ENCODE peak calls at places on chromosomes 5 and 9, in four cellular contexts. P is A549, S is HepG2, K is HCT116. Y is an unnamed sample.

GRCh38 chr5:75614165-75614564 is 2.9 kb downstream of the ANKDD1B start:
- DNase-seq in S (no peak), K (no peak), P (no peak), Y (no peak)

GRCh38 chr5:150317048-150318003 is 14.6 kb upstream of the ARSI start:
- DNase-seq in P (peak), K (peak), S (peak), Y (peak)

GRCh38 chr9:114396558-114397218 is 8.9 kb upstream of the AKNA start:
- DNase-seq in P (no peak), S (peak), K (peak), Y (no peak)

GRCh38 chr9:121838757-121839669 is 187.6 kb downstream of the DAB2IP start:
- DNase-seq in P (no peak), S (no peak), K (no peak), Y (no peak)

GRCh38 chr5:163506726-163507125 is 1.3 kb downstream of the MAT2B start:
- DNase-seq in K (no peak), S (no peak), P (no peak), Y (peak)

GRCh38 chr9:21559402-21560280 is 77.5 kb upstream of the IFNE start:
- DNase-seq in S (no peak), K (no peak), P (peak), Y (no peak)

GRCh38 chr5:97085126-97085786 is 57.2 kb downstream of the LIX1 start:
- DNase-seq in K (no peak), P (no peak), S (no peak), Y (no peak)

GRCh38 chr5:115963566-115963965 is 1.3 kb downstream of the LVRN start:
- DNase-seq in S (no peak), K (no peak), P (no peak), Y (no peak)

GRCh38 chr9:125485471-125485870 is 221.5 kb downstream of the MAPKAP1 start:
- DNase-seq in P (no peak), S (no peak), K (no peak), Y (no peak)

GRCh38 chr9:76101472-76101871 is 211.0 kb downstream of the PCSK5 start:
- DNase-seq in S (no peak), P (no peak), K (no peak), Y (no peak)

GRCh38 chr5:68424799-68425537 is 209.4 kb downstream of the PIK3R1 start:
- DNase-seq in P (no peak), K (peak), S (no peak), Y (peak)

GRCh38 chr5:172719211-172719610 is 51.8 kb downstream of the DUSP1 start:
- DNase-seq in S (no peak), P (no peak), K (no peak), Y (no peak)

GRCh38 chr9:124079176-124079925 is 67.8 kb downstream of the LHX2 start:
- DNase-seq in K (no peak), S (peak), P (no peak), Y (no peak)

GRCh38 chr5:10934789-10935355 is 173.8 kb upstream of the DAP start:
- DNase-seq in S (no peak), P (no peak), K (no peak), Y (no peak)

GRCh38 chr5:42851441-42851840 is 39.7 kb upstream of the SELENOP start:
- DNase-seq in S (no peak), K (no peak), P (no peak), Y (no peak)

GRCh38 chr9:14391620-14392019 is 77.7 kb upstream of the NFIB start:
- DNase-seq in K (no peak), P (no peak), S (no peak), Y (no peak)

GRCh38 chr9:110199643-110200042 is 8.3 kb downstream of the C9orf152 start:
- DNase-seq in P (no peak), K (no peak), S (no peak), Y (no peak)

DNA sequence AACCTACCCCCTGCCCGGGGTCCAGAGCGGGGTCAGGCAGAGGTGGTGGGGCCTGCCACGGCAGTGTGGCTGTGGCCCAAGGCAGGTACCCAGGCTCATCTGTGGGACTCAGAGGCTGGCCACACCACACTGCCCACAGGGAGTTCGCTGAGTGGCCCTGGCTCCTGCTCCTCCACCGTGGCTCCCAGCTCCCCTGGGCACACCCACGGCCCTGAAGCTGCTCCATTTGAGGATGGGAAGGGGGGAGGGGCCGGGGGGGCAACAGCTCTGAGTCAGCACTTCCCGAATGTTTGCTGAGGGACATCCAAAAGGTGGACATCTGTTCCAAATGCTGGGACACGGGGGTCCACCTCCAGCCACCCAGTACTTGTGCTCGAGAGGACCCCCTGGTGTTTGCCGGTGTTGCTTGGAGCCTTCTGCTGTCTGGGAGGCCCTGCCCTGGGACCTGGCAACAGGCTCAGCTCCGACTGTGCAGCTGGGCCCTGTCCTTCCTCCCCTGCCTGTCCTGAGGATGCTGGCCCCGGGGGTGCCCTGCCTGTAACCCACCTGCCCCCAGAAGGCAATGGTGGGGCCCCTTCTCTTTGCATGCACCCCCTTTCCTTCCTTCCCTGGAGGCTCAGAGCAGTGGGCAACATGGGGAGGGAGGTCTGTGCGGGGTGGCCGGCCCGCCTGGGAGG is 2.5 kb upstream of the NRARP start:
- DNase-seq in K (no peak), P (no peak), S (no peak), Y (no peak)
- TF ChIP-seq CTCF in K (no peak), P (no peak), S (peak), Y (no peak)

DNA sequence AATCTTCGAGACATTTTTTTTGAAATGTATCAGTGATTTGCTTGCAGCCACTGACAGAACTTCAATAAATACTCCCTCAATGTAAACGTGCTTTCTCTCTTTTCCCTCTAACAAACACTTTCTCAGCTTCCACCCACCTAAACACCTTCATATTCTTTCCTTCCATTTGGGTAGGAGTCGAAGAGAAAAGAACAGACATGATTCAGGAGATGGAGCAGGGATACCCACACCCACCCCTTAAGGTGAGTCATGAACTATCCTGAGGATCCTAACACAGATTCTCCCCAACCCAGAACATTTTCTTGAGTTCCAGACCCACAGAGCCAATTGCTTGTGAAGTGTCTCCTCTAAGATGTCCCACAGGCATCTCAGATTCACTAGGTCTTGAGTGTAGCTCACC is 488.8 kb downstream of the CDK5RAP2 start:
- DNase-seq in K (no peak), P (no peak), S (no peak), Y (no peak)
- TF ChIP-seq POLR2A in K (no peak), P (no peak), S (no peak), Y (no peak)

GRCh38 chr5:16061163-16061562 is 118.4 kb downstream of the MARCHF11 start:
- DNase-seq in K (no peak), S (no peak), P (no peak), Y (no peak)

DNA sequence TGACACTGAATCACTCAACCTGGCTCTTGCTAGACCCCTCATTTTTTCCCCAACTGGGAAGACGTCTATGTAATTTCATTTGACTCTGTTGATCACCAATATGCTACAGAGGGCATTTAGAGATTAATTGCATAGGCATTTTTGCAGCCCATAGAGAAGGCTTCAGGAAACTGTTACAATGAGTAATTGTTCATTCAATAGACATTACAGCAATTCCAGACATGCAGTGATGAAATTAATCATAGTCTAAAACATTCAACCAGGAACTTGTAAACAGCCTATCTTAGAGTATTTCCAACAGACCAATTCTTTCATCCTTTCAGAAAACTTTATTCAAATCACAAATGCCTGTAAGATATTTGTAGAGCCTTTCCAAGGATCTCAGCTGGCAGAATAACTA is 122.3 kb downstream of the MARCHF11 start:
- DNase-seq in K (no peak), P (no peak), S (no peak), Y (no peak)
- TF ChIP-seq MAX in K (no peak), P (no peak), S (no peak), Y (no peak)

GRCh38 chr9:126663661-126664072 is 49.9 kb downstream of the LMX1B start:
- DNase-seq in K (no peak), P (no peak), S (no peak), Y (no peak)

GRCh38 chr9:126661122-126661520 is 47.4 kb downstream of the LMX1B start:
- DNase-seq in K (no peak), P (no peak), S (no peak), Y (no peak)

GRCh38 chr9:126658964-126659555 is 45.3 kb downstream of the LMX1B start:
- DNase-seq in P (no peak), S (no peak), K (no peak), Y (no peak)

GRCh38 chr9:126664893-126665695 is 51.4 kb downstream of the LMX1B start:
- DNase-seq in S (no peak), P (no peak), K (no peak), Y (no peak)

GRCh38 chr9:126661521-126662251 is 48.0 kb downstream of the LMX1B start:
- DNase-seq in P (no peak), S (peak), K (peak), Y (no peak)
- TF ChIP-seq CTCF in P (no peak), S (peak), K (no peak), Y (no peak)

GRCh38 chr9:93132287-93132927 is 1.6 kb downstream of the NINJ1 start:
- DNase-seq in K (no peak), P (peak), S (no peak), Y (no peak)
- TF ChIP-seq POLR2A in K (no peak), P (no peak), S (no peak), Y (no peak)

DNA sequence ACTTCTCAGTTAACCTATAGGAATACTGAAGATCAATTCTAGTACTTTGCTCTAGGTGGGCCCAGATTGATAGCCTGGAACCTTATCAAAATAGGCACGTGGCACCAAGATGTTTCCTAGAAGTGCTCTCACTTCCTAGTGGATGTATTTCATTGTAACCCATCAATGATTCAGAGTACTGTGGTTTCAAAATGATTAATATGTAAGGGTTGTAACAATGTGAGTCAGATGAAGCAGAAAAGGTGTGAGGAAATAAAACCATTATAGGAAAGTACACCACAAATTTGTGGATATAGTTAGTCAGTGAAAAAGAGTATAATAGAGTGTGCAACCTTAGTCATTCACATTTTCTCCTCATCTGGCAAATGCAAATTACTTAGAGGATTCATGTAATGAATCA is 177.3 kb upstream of the FST start:
- DNase-seq in P (no peak), K (no peak), S (no peak), Y (no peak)
- TF ChIP-seq MAX in P (no peak), K (no peak), S (no peak), Y (no peak)

GRCh38 chr5:142494119-142494518 is 169.3 kb upstream of the SPRY4 start:
- DNase-seq in P (no peak), S (no peak), K (no peak), Y (no peak)

GRCh38 chr5:142500506-142500905 is 175.7 kb upstream of the SPRY4 start:
- DNase-seq in S (no peak), K (no peak), P (no peak), Y (no peak)

GRCh38 chr5:142495561-142495960 is 170.7 kb upstream of the SPRY4 start:
- DNase-seq in P (no peak), K (no peak), S (no peak), Y (no peak)

GRCh38 chr5:142501890-142502289 is 177.1 kb upstream of the SPRY4 start:
- DNase-seq in P (no peak), K (no peak), S (no peak), Y (no peak)

GRCh38 chr5:142499591-142500384 is 175.0 kb upstream of the SPRY4 start:
- DNase-seq in S (peak), K (no peak), P (no peak), Y (no peak)
- TF ChIP-seq CTCF in S (no peak), K (no peak), P (no peak), Y (no peak)